ENCODE peak calls at places on chromosome 9, in ten cellular contexts. O is WTC11, M is Peyer's patch, Q is left lung, T is tibial nerve, C is nephron progenitor cell, X is stomach, D is HFF-Myc, G is GM06990, Z is uterus. L is an unnamed sample.

GRCh38 chr9:133341369-133342082 is 5.5 kb upstream of the SURF6 start:
- DNase-seq in M (peak; percentile 57), G (no peak), Q (peak; percentile 91), T (peak; percentile 23), D (no peak), C (no peak), X (no peak), O (no peak), Z (no peak), L (no peak)

GRCh38 chr9:76917299-76917698 is 11.4 kb upstream of the PRUNE2 start:
- DNase-seq in X (no peak), Q (no peak), O (no peak), T (no peak), M (no peak), D (no peak), G (no peak), C (no peak), Z (no peak), L (no peak)

GRCh38 chr9:31916591-31917223 is 467.7 kb upstream of the ACO1 start:
- DNase-seq in G (no peak), X (no peak), D (no peak), M (no peak), O (peak; percentile 20), T (no peak), Z (no peak), C (no peak), Q (no peak), L (no peak)

GRCh38 chr9:107174441-107174840 is 108.6 kb upstream of the RAD23B start:
- DNase-seq in C (no peak), D (no peak), T (no peak), M (no peak), G (no peak), O (no peak), Z (no peak), Q (peak; percentile 62), X (no peak), L (no peak)

GRCh38 chr9:117098331-117098730 is 316.5 kb downstream of the ASTN2 start:
- DNase-seq in D (no peak), Q (no peak), O (no peak), Z (no peak), T (no peak), G (no peak), C (no peak), X (no peak), M (no peak), L (no peak)

GRCh38 chr9:130927995-130928900 is 10.8 kb downstream of the FIBCD1 start:
- DNase-seq in D (no peak), Z (no peak), X (peak; percentile 80), T (no peak), G (peak; percentile 67), M (no peak), O (no peak), Q (peak; percentile 24), C (peak; percentile 42), L (peak; percentile 62)

GRCh38 chr9:15725953-15726352 is 173.1 kb downstream of the CCDC171 start:
- DNase-seq in O (no peak), Q (no peak), C (no peak), X (no peak), T (no peak), M (no peak), Z (no peak), D (peak; percentile 59), G (no peak), L (no peak)

GRCh38 chr9:14198544-14199510 is 115.1 kb downstream of the NFIB start:
- DNase-seq in O (no peak), Z (peak; percentile 44), Q (peak; percentile 32), G (no peak), X (peak; percentile 60), M (peak; percentile 17), T (peak; percentile 51), C (no peak), D (no peak), L (peak; percentile 81)

GRCh38 chr9:11328326-11328725 is 715.5 kb upstream of the PTPRD start:
- DNase-seq in G (no peak), X (no peak), T (no peak), C (no peak), Z (no peak), Q (no peak), D (no peak), O (no peak), M (no peak), L (no peak)

GRCh38 chr9:36470891-36471290 is 70.8 kb upstream of the RNF38 start:
- DNase-seq in G (peak; percentile 39), M (peak; percentile 84), D (no peak), Z (peak; percentile 34), C (no peak), T (peak; percentile 50), O (no peak), Q (no peak), X (peak; percentile 52), L (no peak)

GRCh38 chr9:132333556-132333955 is 21.2 kb downstream of the SETX start:
- DNase-seq in Q (no peak), D (no peak), X (no peak), C (no peak), T (no peak), O (no peak), G (no peak), M (no peak), Z (no peak), L (no peak)

GRCh38 chr9:32603914-32604852 is 31.2 kb upstream of the NDUFB6 start:
- DNase-seq in X (no peak), D (no peak), Q (no peak), O (no peak), M (no peak), T (no peak), C (no peak), Z (no peak), G (no peak), L (no peak)

GRCh38 chr9:78021692-78022091 is 9.9 kb downstream of the GNAQ start:
- DNase-seq in G (no peak), X (peak; percentile 69), C (no peak), O (no peak), Q (peak; percentile 78), Z (no peak), T (no peak), M (no peak), D (no peak), L (no peak)

GRCh38 chr9:27247756-27248155 is 49.2 kb downstream of the EQTN start:
- DNase-seq in D (no peak), G (no peak), T (peak; percentile 28), Q (peak; percentile 20), X (peak; percentile 55), O (peak; percentile 47), Z (no peak), M (no peak), C (peak; percentile 40), L (no peak)
- TF ChIP-seq CTCF in D (peak; percentile 59), G (peak; percentile 71), T (peak; percentile 17), Q (peak; percentile 57), X (peak; percentile 42), O (no peak), Z (no peak), M (peak; percentile 56), C (peak; percentile 68), L (peak; percentile 29)

GRCh38 chr9:16918920-16919319 is 48.5 kb upstream of the BNC2 start:
- DNase-seq in Q (no peak), D (no peak), T (no peak), G (no peak), C (no peak), Z (no peak), M (no peak), X (no peak), O (no peak), L (no peak)

GRCh38 chr9:16924311-16924915 is 53.9 kb upstream of the BNC2 start:
- DNase-seq in O (no peak), X (no peak), G (peak; percentile 1), T (no peak), Q (peak; percentile 62), C (no peak), Z (no peak), M (no peak), D (no peak), L (no peak)

GRCh38 chr9:16925426-16925825 is 55.0 kb upstream of the BNC2 start:
- DNase-seq in T (no peak), Q (no peak), Z (no peak), O (no peak), C (no peak), G (no peak), M (no peak), D (no peak), X (no peak), L (no peak)

DNA sequence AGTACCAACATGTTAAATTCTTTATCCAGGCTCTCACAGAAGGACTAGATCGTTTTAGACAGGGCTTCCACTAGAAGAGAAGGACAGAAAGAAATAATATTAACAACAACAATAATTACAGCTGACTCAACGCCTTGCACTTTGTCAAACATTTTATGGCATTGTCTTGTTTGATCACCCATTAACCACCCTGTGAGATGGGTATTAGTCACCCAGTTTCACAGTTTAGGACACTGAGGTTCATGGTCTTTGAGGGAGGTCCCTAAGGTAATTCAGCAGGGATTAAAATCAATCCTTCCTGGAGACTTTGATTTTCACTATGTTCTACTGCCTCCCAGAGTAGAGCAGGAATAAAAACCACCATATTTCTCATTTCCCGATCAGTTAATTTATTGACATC is 51.4 kb upstream of the BNC2 start:
- DNase-seq in X (no peak), D (no peak), M (no peak), Q (no peak), G (no peak), T (no peak), O (no peak), Z (no peak), C (no peak), L (no peak)
- TF ChIP-seq CTCF in X (no peak), D (no peak), M (peak; percentile 15), Q (no peak), G (no peak), T (no peak), O (no peak), Z (no peak), C (no peak), L (no peak)

DNA sequence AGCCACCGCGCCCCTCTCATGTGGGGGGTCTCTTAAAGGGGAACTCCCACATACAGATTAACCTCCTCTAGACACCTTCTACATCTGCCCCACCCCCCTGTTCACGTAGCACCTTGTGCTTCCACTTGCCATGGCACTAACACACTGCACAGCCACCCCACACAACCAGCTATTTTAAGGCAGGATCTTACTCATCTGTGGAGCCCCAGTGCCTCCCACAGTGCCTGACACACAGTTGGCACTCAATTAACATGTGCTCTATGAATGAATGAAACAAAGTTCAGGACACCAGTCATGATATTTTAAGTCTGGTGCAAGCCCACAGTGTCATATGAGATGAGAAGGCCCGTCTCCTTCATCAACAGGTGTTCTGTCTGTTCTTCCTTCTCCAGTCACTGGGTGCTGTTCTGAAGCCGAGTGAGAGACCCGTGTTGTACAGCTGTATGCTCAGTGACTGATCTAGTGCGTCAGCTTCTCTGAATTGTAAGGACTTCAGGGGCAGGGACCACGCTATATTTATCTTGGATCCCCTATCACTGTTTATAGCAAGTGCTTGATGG is 149.1 kb downstream of the TLE1 start:
- DNase-seq in G (no peak), M (no peak), O (no peak), Q (no peak), C (no peak), T (no peak), X (no peak), Z (no peak), D (no peak), L (no peak)
- TF ChIP-seq CTCF in G (no peak), M (no peak), O (no peak), Q (no peak), C (no peak), T (no peak), X (no peak), Z (no peak), D (no peak), L (no peak)

DNA sequence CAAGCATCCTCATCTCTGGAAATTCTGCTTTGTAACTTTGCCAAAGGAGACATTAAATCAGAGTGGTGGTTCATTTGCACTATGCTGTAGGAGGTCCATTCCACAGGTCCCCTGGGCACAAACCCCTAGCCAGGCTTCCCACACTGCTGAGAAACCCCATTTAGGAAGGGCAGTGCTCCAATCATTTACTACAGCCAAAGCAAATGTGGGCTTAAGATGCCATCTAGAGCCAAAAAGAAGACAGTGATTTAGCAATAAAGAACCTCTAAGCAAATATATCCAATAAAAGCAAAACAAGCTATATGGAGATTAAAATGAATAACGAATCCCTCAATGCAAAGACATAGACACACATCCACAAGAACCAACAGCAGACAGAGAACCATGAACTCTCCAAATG is 129.0 kb upstream of the ALDH1B1 start:
- DNase-seq in D (peak; percentile 9), T (no peak), Q (no peak), M (no peak), C (no peak), X (no peak), Z (no peak), O (no peak), G (no peak), L (no peak)
- TF ChIP-seq CTCF in D (peak; percentile 27), T (no peak), Q (no peak), M (no peak), C (no peak), X (no peak), Z (no peak), O (no peak), G (peak; percentile 22), L (peak; percentile 12)

L was measured in right lobe of liver.